ENCODE peak calls at places on chromosome 13, in ten cellular contexts. W is hepatocyte; F is lower lobe of right lung; N is CD8-positive, alpha-beta memory T cell; V is brain microvascular endothelial cell; Q is keratinocyte; S is CD4-positive, alpha-beta memory T cell; Y is GM23248; C is MM.1S; G is cardiac fibroblast. R is an unnamed sample.

GRCh38 chr13:79456051-79456450 is 24.9 kb upstream of the NDFIP2 start:
- DNase-seq in G (peak), S (no peak), N (no peak), C (no peak), Y (no peak), W (no peak), V (no peak), F (no peak), Q (no peak), R (no peak)

GRCh38 chr13:50894504-50894903 is 15.1 kb upstream of the RNASEH2B start:
- DNase-seq in Y (no peak), N (no peak), F (no peak), S (no peak), W (no peak), G (no peak), V (no peak), C (no peak), Q (no peak), R (no peak)

GRCh38 chr13:63279136-63279535 is 1863.5 kb upstream of the PCDH20 start:
- DNase-seq in F (no peak), W (no peak), N (no peak), Y (no peak), Q (no peak), G (no peak), V (no peak), C (peak), S (no peak), R (no peak)

GRCh38 chr13:113075711-113076110 is 29.9 kb upstream of the F7 start:
- DNase-seq in G (no peak), V (no peak), C (no peak), F (peak), W (no peak), N (no peak), Q (no peak), S (no peak), Y (no peak), R (no peak)

GRCh38 chr13:72186730-72187422 is 319.9 kb upstream of the DACH1 start:
- DNase-seq in W (no peak), S (no peak), G (no peak), C (no peak), Q (no peak), F (no peak), V (no peak), Y (no peak), N (no peak), R (no peak)

GRCh38 chr13:104256701-104257100 is 1190.5 kb upstream of the SLC10A2 start:
- DNase-seq in S (no peak), W (no peak), F (no peak), G (no peak), Y (no peak), C (no peak), V (no peak), Q (no peak), N (no peak), R (no peak)

GRCh38 chr13:49649244-49649962 is 21.1 kb downstream of the ARL11 start:
- DNase-seq in V (peak), W (peak), C (no peak), N (no peak), Q (peak), S (no peak), G (peak), Y (peak), F (no peak), R (no peak)

GRCh38 chr13:111953546-111954178 is 113.3 kb upstream of the SOX1 start:
- DNase-seq in C (no peak), S (no peak), Y (no peak), G (no peak), Q (no peak), W (no peak), F (no peak), V (no peak), N (no peak), R (no peak)

GRCh38 chr13:47251771-47252170 is 354.9 kb upstream of the HTR2A start:
- DNase-seq in Q (no peak), W (no peak), F (no peak), Y (peak), C (no peak), G (no peak), N (no peak), V (no peak), S (no peak), R (no peak)

GRCh38 chr13:79434578-79434977 is 28.5 kb upstream of the RBM26 start:
- DNase-seq in G (peak), Q (no peak), V (peak), S (no peak), C (no peak), Y (peak), N (no peak), W (no peak), F (no peak), R (no peak)

GRCh38 chr13:114072421-114072820 is 60.0 kb downstream of the RASA3 start:
- DNase-seq in C (no peak), G (no peak), F (no peak), Y (no peak), N (no peak), S (peak), W (no peak), V (no peak), Q (no peak), R (no peak)

GRCh38 chr13:50448535-50448981 is 394.9 kb downstream of the DLEU7 start:
- DNase-seq in F (no peak), Y (no peak), V (no peak), N (no peak), C (no peak), G (no peak), W (no peak), Q (peak), S (no peak), R (no peak)

GRCh38 chr13:85528578-85529215 is 270.5 kb downstream of the SLITRK6 start:
- DNase-seq in V (peak), Y (peak), W (no peak), C (no peak), G (peak), S (no peak), N (no peak), Q (no peak), F (no peak), R (peak)

GRCh38 chr13:84303035-84303434 is 420.8 kb upstream of the SLITRK1 start:
- DNase-seq in G (no peak), F (no peak), C (no peak), Q (no peak), W (no peak), Y (no peak), V (no peak), N (no peak), S (no peak), R (no peak)

GRCh38 chr13:97310809-97311436 is 88.8 kb downstream of the MBNL2 start:
- DNase-seq in S (no peak), Y (no peak), N (no peak), C (no peak), V (no peak), F (no peak), Q (no peak), G (no peak), W (no peak), R (no peak)

GRCh38 chr13:40776232-40776631 is 5.2 kb upstream of the MRPS31 start:
- DNase-seq in F (no peak), V (no peak), W (no peak), Y (no peak), N (no peak), Q (no peak), G (no peak), S (peak), C (no peak), R (no peak)

GRCh38 chr13:57829496-57829895 is 198.0 kb downstream of the PCDH17 start:
- DNase-seq in Q (no peak), W (no peak), C (no peak), S (no peak), N (no peak), V (no peak), Y (no peak), F (no peak), G (no peak), R (no peak)

GRCh38 chr13:114200673-114201005 is 21.6 kb downstream of the CFAP97D2 start:
- DNase-seq in C (no peak), V (no peak), Y (no peak), Q (no peak), N (no peak), W (no peak), G (no peak), S (no peak), F (no peak), R (no peak)

GRCh38 chr13:83622422-83622784 is 259.9 kb downstream of the SLITRK1 start:
- DNase-seq in C (no peak), Q (no peak), N (no peak), W (no peak), V (peak), G (peak), Y (peak), S (no peak), F (no peak), R (no peak)

GRCh38 chr13:61170791-61171330 is 244.8 kb downstream of the PCDH20 start:
- DNase-seq in V (no peak), G (no peak), C (no peak), W (no peak), Q (no peak), Y (no peak), N (no peak), S (no peak), F (no peak), R (peak)

GRCh38 chr13:77150651-77151050 is 123.7 kb upstream of the FBXL3 start:
- DNase-seq in Q (no peak), C (no peak), V (no peak), Y (no peak), G (no peak), S (no peak), W (no peak), F (no peak), N (no peak), R (no peak)

GRCh38 chr13:83881917-83882625 is at the start of gene SLITRK1:
- DNase-seq in S (no peak), G (peak), C (no peak), W (peak), Q (no peak), N (no peak), F (peak), V (peak), Y (peak), R (peak)

GRCh38 chr13:78998736-78999135 is 339.8 kb upstream of the OBI1 start:
- DNase-seq in W (no peak), G (no peak), N (no peak), Y (no peak), Q (no peak), S (no peak), V (no peak), C (no peak), F (no peak), R (no peak)

GRCh38 chr13:36377822-36378480 is 31.8 kb upstream of the SPART start:
- DNase-seq in V (no peak), G (peak), C (no peak), S (no peak), Y (peak), F (no peak), W (no peak), N (no peak), Q (no peak), R (no peak)

GRCh38 chr13:94154362-94154761 is 325.1 kb downstream of the DCT start:
- DNase-seq in G (peak), W (no peak), N (no peak), V (peak), S (no peak), Y (peak), F (no peak), Q (no peak), C (no peak), R (peak)

GRCh38 chr13:23871616-23872220 is 17.5 kb downstream of the MIPEP start:
- DNase-seq in N (no peak), S (no peak), Q (no peak), Y (peak), C (peak), G (peak), F (no peak), W (no peak), V (no peak), R (no peak)

GRCh38 chr13:113906566-113906965 is 42.7 kb upstream of the GAS6 start:
- DNase-seq in C (no peak), W (no peak), V (no peak), G (no peak), Q (no peak), N (no peak), Y (peak), F (no peak), S (no peak), R (peak)

GRCh38 chr13:111503376-111503775 is 182.9 kb downstream of the TEX29 start:
- DNase-seq in S (no peak), F (no peak), N (no peak), V (no peak), Y (no peak), Q (no peak), C (no peak), W (no peak), G (no peak), R (no peak)

GRCh38 chr13:41299316-41300094 is 11.6 kb upstream of the NAA16 start:
- DNase-seq in N (no peak), W (no peak), F (no peak), Y (no peak), V (no peak), Q (no peak), S (no peak), C (peak), G (no peak), R (no peak)

GRCh38 chr13:41639955-41640780 is 182.8 kb downstream of the RGCC start:
- DNase-seq in G (peak), Y (peak), W (peak), N (no peak), F (no peak), V (no peak), C (no peak), Q (no peak), S (no peak), R (no peak)

GRCh38 chr13:28049880-28050871 is 50.2 kb downstream of the FLT3 start:
- DNase-seq in W (no peak), S (no peak), G (no peak), Y (no peak), V (no peak), C (no peak), N (no peak), F (no peak), Q (no peak), R (no peak)

GRCh38 chr13:111184685-111185401 is 69.7 kb downstream of the ARHGEF7 start:
- DNase-seq in G (peak), V (peak), Y (no peak), S (peak), W (no peak), F (no peak), Q (no peak), N (peak), C (peak), R (no peak)

GRCh38 chr13:36395280-36395679 is 37.0 kb upstream of the CCNA1 start:
- DNase-seq in V (no peak), F (no peak), S (no peak), N (no peak), C (peak), W (peak), Y (peak), Q (no peak), G (peak), R (no peak)

GRCh38 chr13:100767192-100767591 is 92.6 kb upstream of the TMTC4 start:
- DNase-seq in S (no peak), W (no peak), Q (no peak), C (no peak), N (no peak), G (no peak), V (no peak), Y (no peak), F (no peak), R (no peak)

GRCh38 chr13:33487575-33488243 is 202.2 kb upstream of the STARD13 start:
- DNase-seq in N (no peak), S (no peak), Q (no peak), Y (peak), V (no peak), C (peak), F (no peak), G (peak), W (peak), R (no peak)
- H3K4me3 ChIP-seq in N (no peak), S (no peak), Q (no peak), Y (peak), V (no peak), C (no peak), F (peak), G (peak), W (no peak), R (no peak)

GRCh38 chr13:46053162-46054012 is 841 bp upstream of the ZC3H13 start:
- DNase-seq in F (no peak), C (peak), S (no peak), Q (no peak), V (no peak), N (no peak), G (no peak), W (no peak), Y (no peak), R (no peak)

GRCh38 chr13:46050771-46051170 is 1.8 kb downstream of the ZC3H13 start:
- DNase-seq in Y (no peak), Q (no peak), F (no peak), N (no peak), C (no peak), S (no peak), G (no peak), V (no peak), W (no peak), R (no peak)

GRCh38 chr13:46057251-46058015 is 4.9 kb upstream of the ZC3H13 start:
- DNase-seq in N (no peak), W (no peak), G (peak), S (no peak), F (no peak), Q (peak), Y (peak), V (peak), C (no peak), R (no peak)

GRCh38 chr13:46051958-46052313 is 610 bp downstream of the ZC3H13 start:
- DNase-seq in V (no peak), G (no peak), C (peak), Q (no peak), S (no peak), F (no peak), Y (no peak), N (no peak), W (no peak), R (no peak)

GRCh38 chr13:46052314-46053161 is at the start of gene ZC3H13:
- DNase-seq in Y (peak), C (peak), G (peak), N (peak), F (peak), S (peak), W (peak), Q (peak), V (peak), R (peak)
- H3K4me3 ChIP-seq in Y (peak), C (peak), G (peak), N (peak), F (peak), S (peak), W (peak), Q (peak), V (peak), R (peak)

DNA sequence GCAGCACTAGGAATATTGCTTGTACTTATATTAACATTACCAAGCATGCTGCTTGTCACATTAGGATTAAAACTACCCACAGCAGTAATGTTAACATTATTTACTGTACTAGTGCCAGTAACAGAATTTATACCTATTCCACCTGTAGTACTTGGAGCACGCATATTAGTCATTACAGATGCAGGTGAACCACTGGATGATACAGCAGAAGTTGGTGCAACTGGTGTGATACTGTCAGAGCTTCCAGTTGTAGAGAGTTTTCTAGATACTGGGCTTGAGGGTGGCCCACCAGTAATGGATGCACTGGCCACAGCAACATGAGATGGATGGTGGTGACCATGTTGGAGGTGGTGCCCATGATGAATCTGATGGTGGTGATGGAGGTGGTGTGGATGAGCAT is 1.1 kb downstream of the TSC22D1 start:
- DNase-seq in F (no peak), V (no peak), Y (no peak), S (no peak), W (no peak), Q (no peak), N (no peak), G (no peak), C (no peak), R (no peak)
- H3K4me3 ChIP-seq in F (peak), V (peak), Y (peak), S (peak), W (peak), Q (peak), N (peak), G (peak), C (peak), R (peak)

GRCh38 chr13:31946091-31946770 is 85.3 kb upstream of the FRY start:
- DNase-seq in S (no peak), V (no peak), F (no peak), C (no peak), W (no peak), Y (peak), N (no peak), Q (no peak), G (peak), R (no peak)
- H3K4me3 ChIP-seq in S (no peak), V (no peak), F (peak), C (no peak), W (no peak), Y (peak), N (no peak), Q (no peak), G (no peak), R (peak)

GRCh38 chr13:110132178-110132975 is 174.6 kb downstream of the COL4A1 start:
- DNase-seq in C (no peak), Q (no peak), W (no peak), N (no peak), G (peak), V (no peak), Y (peak), S (no peak), F (no peak), R (no peak)
- H3K4me3 ChIP-seq in C (no peak), Q (no peak), W (no peak), N (no peak), G (no peak), V (no peak), Y (no peak), S (no peak), F (no peak), R (no peak)

R was measured in MG63.